ENCODE peak calls at places on chromosomes 12 and 14, in four cellular contexts. E, D, R and W are unnamed samples.
A peak's percentile ranks its signal among the peaks of the same experiment; 100 is the strongest.

GRCh38 chr14:55599250-55599879 is 19.4 kb downstream of the KTN1 start:
- DNase-seq in E (no peak), R (peak; percentile 16), D (no peak), W (no peak)

GRCh38 chr12:104928036-104928770 is 29.9 kb downstream of the SLC41A2 start:
- DNase-seq in R (no peak), E (no peak), D (no peak), W (no peak)

GRCh38 chr14:94543450-94544123 is 17.7 kb upstream of the SERPINA4 start:
- DNase-seq in E (no peak), D (no peak), R (no peak), W (peak; percentile 46)

GRCh38 chr14:96125536-96125935 is 79.1 kb upstream of the BDKRB2 start:
- DNase-seq in D (no peak), R (no peak), E (no peak), W (no peak)

GRCh38 chr14:72888202-72888601 is 5.7 kb downstream of the DPF3 start:
- DNase-seq in R (no peak), E (no peak), D (no peak), W (no peak)

GRCh38 chr14:102498005-102498677 is 11.4 kb downstream of the ANKRD9 start:
- DNase-seq in R (no peak), D (no peak), E (no peak), W (peak; percentile 87)

GRCh38 chr14:80485764-80486163 is 274.5 kb upstream of the DIO2 start:
- DNase-seq in D (no peak), E (no peak), R (no peak), W (no peak)

GRCh38 chr12:28446031-28446430 is 255.8 kb downstream of the CCDC91 start:
- DNase-seq in R (no peak), D (no peak), E (no peak), W (no peak)

GRCh38 chr14:69300601-69301221 is 40.8 kb downstream of the GALNT16 start:
- DNase-seq in D (no peak), R (no peak), E (no peak), W (no peak)

GRCh38 chr14:49218436-49219092 is 367.6 kb downstream of the RPS29 start:
- DNase-seq in D (no peak), R (no peak), E (no peak), W (no peak)

GRCh38 chr14:91144425-91145145 is 30.7 kb downstream of the DGLUCY start:
- DNase-seq in R (no peak), D (no peak), E (peak; percentile 52), W (no peak)

GRCh38 chr12:79515526-79515935 is 175.2 kb downstream of the PAWR start:
- DNase-seq in R (no peak), D (no peak), E (no peak), W (no peak)

GRCh38 chr14:94052662-94053061 is 26.5 kb downstream of the OTUB2 start:
- DNase-seq in R (no peak), D (no peak), E (no peak), W (no peak)

GRCh38 chr12:83378186-83378727 is 691.6 kb downstream of the TMTC2 start:
- DNase-seq in D (no peak), R (no peak), E (no peak), W (no peak)

GRCh38 chr14:71451501-71451900 is 480.7 kb upstream of the RGS6 start:
- DNase-seq in E (no peak), D (no peak), R (no peak), W (no peak)

GRCh38 chr12:26678697-26679660 is 154.0 kb downstream of the ITPR2 start:
- DNase-seq in E (no peak), D (no peak), R (no peak), W (peak; percentile 27)

GRCh38 chr12:120369476-120370342 is 745 bp upstream of the MSI1 start:
- DNase-seq in D (no peak), R (no peak), E (no peak), W (peak; percentile 69)

GRCh38 chr12:120373683-120374082 is 4.7 kb upstream of the MSI1 start:
- DNase-seq in R (no peak), D (no peak), E (no peak), W (no peak)

GRCh38 chr12:120368789-120369475 is at the start of gene MSI1:
- DNase-seq in D (no peak), E (no peak), R (no peak), W (peak; percentile 93)

GRCh38 chr12:120367924-120368788 is 808 bp downstream of the MSI1 start:
- DNase-seq in D (peak; percentile 18), E (no peak), R (peak; percentile 47), W (peak; percentile 78)

DNA sequence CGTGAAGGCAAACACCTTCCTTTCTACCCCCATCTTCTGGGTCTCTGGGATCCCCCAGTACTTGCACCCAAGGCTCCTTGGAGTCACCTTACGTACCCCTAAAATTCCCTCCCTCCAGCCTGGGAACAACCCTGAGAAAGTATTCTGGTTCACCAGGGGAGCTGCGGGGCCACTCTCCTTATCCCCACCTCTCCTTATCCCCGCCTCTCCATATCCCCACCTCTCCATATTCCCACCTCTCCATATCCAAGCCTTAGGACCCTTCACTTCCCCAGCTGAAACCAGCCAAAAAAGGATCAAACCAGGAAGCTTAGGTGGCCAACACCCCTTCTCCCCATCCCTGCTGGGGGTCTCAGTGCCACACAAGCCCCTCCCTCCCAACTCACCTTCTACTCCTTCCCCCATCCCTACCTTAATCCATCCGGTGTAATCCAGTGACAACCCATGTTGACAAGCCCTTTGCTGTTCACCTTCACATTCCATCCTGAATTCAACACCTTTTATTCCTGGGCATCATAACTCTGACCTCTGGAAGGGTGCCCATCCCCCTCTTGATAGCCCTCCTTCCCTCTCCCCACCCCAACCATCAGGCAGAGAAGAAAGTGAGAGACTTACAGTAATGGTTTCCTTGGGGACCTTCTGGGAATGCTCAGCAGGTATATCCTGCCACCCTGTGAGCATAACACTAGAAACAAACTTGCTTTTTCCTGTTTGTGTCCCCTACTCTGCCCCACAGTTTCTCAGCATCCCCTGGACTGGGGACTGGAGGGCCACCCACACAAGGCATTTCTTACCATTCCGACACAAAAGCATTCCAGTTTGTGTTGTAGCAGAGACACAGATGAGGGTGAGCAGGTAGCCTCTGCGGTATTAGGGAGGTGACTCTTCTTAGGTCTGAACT is 1.6 kb upstream of the MSI1 start:
- DNase-seq in R (no peak), E (no peak), D (no peak), W (peak; percentile 66)
- H3K27me3 ChIP-seq in R (no peaks in the 10 kb centered on the region), E (peaks cover 77% of the 10 kb centered on the region), D (peaks cover 67% of the 10 kb centered on the region), W (peaks cover 31% of the 10 kb centered on the region)

DNA sequence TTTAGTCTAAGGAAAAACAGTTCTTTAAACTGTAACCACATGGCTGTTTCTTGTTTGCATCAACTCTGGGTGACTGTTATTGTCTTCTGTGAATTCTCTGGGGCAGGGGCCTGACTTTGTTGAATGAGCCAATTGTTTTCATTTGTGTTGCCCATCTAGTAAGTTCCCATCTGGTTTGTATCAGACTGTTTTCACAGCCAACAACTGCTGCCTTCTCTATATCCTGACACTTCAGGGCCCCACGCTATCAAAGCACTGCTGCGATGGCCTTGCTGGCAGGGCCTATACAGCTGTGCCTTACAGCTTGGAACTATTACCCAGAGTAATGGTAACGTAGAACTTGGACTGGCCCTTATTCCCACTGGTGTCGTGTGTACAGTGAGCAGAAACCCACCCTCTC is 104.3 kb upstream of the DACT1 start:
- DNase-seq in R (no peak), E (no peak), D (peak; percentile 10), W (no peak)
- H3K27me3 ChIP-seq in R (no peaks in the 10 kb centered on the region), E (no peaks in the 10 kb centered on the region), D (no peaks in the 10 kb centered on the region), W (no peaks in the 10 kb centered on the region)

GRCh38 chr14:23580152-23580926 is 1.7 kb upstream of the JPH4 start:
- DNase-seq in R (no peak), D (no peak), E (no peak), W (no peak)

GRCh38 chr14:23578560-23579310 is at the start of gene JPH4:
- DNase-seq in R (peak; percentile 69), D (no peak), E (no peak), W (peak; percentile 89)

GRCh38 chr14:23577710-23578392 is 739 bp downstream of the JPH4 start:
- DNase-seq in E (no peak), R (no peak), D (no peak), W (peak; percentile 88)

GRCh38 chr14:23579739-23580138 is 1.1 kb upstream of the JPH4 start:
- DNase-seq in E (no peak), R (no peak), D (no peak), W (peak; percentile 17)

DNA sequence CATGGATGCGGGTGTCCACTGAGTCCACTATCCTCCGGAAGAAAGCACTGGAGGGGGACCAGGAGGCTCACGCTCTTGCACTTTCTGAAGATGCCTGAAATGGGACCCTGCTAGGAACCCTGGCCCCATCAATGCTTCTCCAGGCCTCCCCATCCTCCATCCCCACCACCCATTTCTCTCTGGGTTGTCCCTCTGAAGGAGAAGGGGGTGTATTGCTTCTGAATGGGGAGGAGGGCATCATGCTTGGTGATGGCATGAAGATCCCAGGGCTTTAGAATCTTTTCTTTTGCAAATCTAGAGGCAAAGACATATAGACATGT is 681 bp upstream of the JPH4 start:
- DNase-seq in D (no peak), E (no peak), R (no peak), W (peak; percentile 43)
- H3K27me3 ChIP-seq in D (peaks cover 70% of the 10 kb centered on the region), E (peaks cover 54% of the 10 kb centered on the region), R (no peaks in the 10 kb centered on the region), W (peaks cover 43% of the 10 kb centered on the region)

GRCh38 chr12:2561367-2561766 is 233.4 kb upstream of the FKBP4 start:
- DNase-seq in R (no peak), E (no peak), D (no peak), W (no peak)
- H3K27me3 ChIP-seq in R (no peaks in the 10 kb centered on the region), E (no peaks in the 10 kb centered on the region), D (no peaks in the 10 kb centered on the region), W (no peaks in the 10 kb centered on the region)

GRCh38 chr12:53959314-53959713 is 4.6 kb downstream of the HOXC12 start:
- DNase-seq in E (no peak), R (no peak), D (no peak), W (no peak)
- H3K27me3 ChIP-seq in E (peaks cover 96% of the 10 kb centered on the region), R (peaks cover 37% of the 10 kb centered on the region), D (peaks cover 100% of the 10 kb centered on the region), W (peaks cover 100% of the 10 kb centered on the region)

GRCh38 chr14:88599761-88600439 is 37.1 kb downstream of the ZC3H14 start:
- DNase-seq in D (no peak), R (no peak), E (no peak), W (no peak)
- H3K27me3 ChIP-seq in D (no peaks in the 10 kb centered on the region), R (no peaks in the 10 kb centered on the region), E (no peaks in the 10 kb centered on the region), W (no peaks in the 10 kb centered on the region)

DNA sequence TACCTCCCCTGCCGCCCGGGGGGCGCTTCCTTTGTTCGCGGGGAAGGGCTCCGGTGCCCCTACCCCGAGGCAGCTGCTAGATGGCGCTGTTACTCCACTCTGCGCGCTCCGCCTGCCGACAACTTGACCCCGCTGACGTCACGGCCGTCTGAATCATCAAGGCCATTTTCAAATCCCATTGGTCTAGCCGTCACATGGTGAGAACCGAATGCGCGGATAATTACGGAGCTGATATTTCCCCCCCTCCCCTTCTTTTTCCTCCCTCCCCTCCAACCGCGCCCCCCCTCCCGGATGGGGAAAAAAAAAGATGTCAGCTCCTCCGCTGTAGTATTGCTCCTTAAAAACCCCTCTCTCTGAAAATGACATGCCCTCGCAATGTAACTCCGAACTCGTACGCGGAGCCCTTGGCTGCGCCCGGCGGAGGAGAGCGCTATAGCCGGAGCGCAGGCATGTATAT is at the start of gene HOXC10:
- DNase-seq in D (peak; percentile 49), R (peak; percentile 85), E (peak; percentile 16), W (peak; percentile 98)
- H3K27me3 ChIP-seq in D (peaks cover 100% of the 10 kb centered on the region), R (peaks cover 12% of the 10 kb centered on the region), E (peaks cover 91% of the 10 kb centered on the region), W (peaks cover 98% of the 10 kb centered on the region)